ENCODE peak calls at places on chromosome 15, in seven cellular contexts. D is left lung; C is Peyer's patch; B is HCT116; K is tibial nerve; X is tibial artery; U is CD8-positive, alpha-beta T cell. S is an unnamed sample.

GRCh38 chr15:81292516-81293001 is 31.4 kb downstream of the STARD5 start:
- DNase-seq in D (no peak), C (peak; percentile 93), B (no peak), K (no peak), X (no peak), U (peak; percentile 47), S (no peak)

GRCh38 chr15:70142322-70143191 is 44.8 kb upstream of the TLE3 start:
- DNase-seq in D (no peak), C (no peak), B (no peak), K (no peak), X (no peak), U (no peak), S (no peak)

GRCh38 chr15:50939911-50940310 is 31.4 kb downstream of the AP4E1 start:
- DNase-seq in D (no peak), C (no peak), B (no peak), K (no peak), X (no peak), U (no peak), S (no peak)

GRCh38 chr15:74345051-74345450 is 22.4 kb downstream of the CYP11A1 start:
- DNase-seq in D (no peak), C (no peak), B (no peak), K (no peak), X (no peak), U (no peak), S (no peak)

GRCh38 chr15:58066042-58066867 is 744 bp upstream of the ALDH1A2 start:
- DNase-seq in D (peak; percentile 55), C (no peak), B (peak; percentile 21), K (peak; percentile 41), X (peak; percentile 30), U (peak; percentile 36), S (peak; percentile 73)

GRCh38 chr15:63043391-63044076 is 987 bp downstream of the TPM1 start:
- DNase-seq in D (no peak), C (no peak), B (no peak), K (no peak), X (no peak), U (peak; percentile 9), S (peak; percentile 42)

GRCh38 chr15:92605225-92605944 is 50.2 kb downstream of the FAM174B start:
- DNase-seq in D (no peak), C (no peak), B (no peak), K (no peak), X (no peak), U (no peak), S (no peak)

GRCh38 chr15:79874242-79874641 is 22.6 kb downstream of the MTHFS start:
- DNase-seq in D (no peak), C (no peak), B (peak; percentile 35), K (no peak), X (no peak), U (no peak), S (peak; percentile 39)

GRCh38 chr15:25718597-25718996 is 144.5 kb downstream of the ATP10A start:
- DNase-seq in D (no peak), C (no peak), B (no peak), K (no peak), X (no peak), U (no peak), S (no peak)

GRCh38 chr15:93610944-93611343 is 521.9 kb upstream of the RGMA start:
- DNase-seq in D (no peak), C (no peak), B (no peak), K (no peak), X (no peak), U (no peak), S (no peak)

GRCh38 chr15:99076109-99076508 is 28.8 kb upstream of the SYNM start:
- DNase-seq in D (no peak), C (no peak), B (no peak), K (no peak), X (no peak), U (no peak), S (no peak)

GRCh38 chr15:70923311-70924080 is 30.9 kb downstream of the LRRC49 start:
- DNase-seq in D (no peak), C (no peak), B (no peak), K (no peak), X (no peak), U (no peak), S (no peak)

GRCh38 chr15:93038064-93038705 is 50.8 kb downstream of the RGMA start:
- DNase-seq in D (peak; percentile 10), C (no peak), B (no peak), K (no peak), X (no peak), U (no peak), S (no peak)

GRCh38 chr15:50162988-50163718 is 18.8 kb upstream of the SLC27A2 start:
- DNase-seq in D (no peak), C (no peak), B (peak; percentile 69), K (no peak), X (no peak), U (no peak), S (peak; percentile 29)

GRCh38 chr15:39181348-39181747 is 399.5 kb upstream of the THBS1 start:
- DNase-seq in D (no peak), C (no peak), B (no peak), K (no peak), X (no peak), U (no peak), S (no peak)

GRCh38 chr15:80609512-80609946 is 85.6 kb upstream of the ABHD17C start:
- DNase-seq in D (no peak), C (no peak), B (no peak), K (no peak), X (no peak), U (no peak), S (no peak)

GRCh38 chr15:79897701-79898113 is 893 bp upstream of the MTHFS start:
- DNase-seq in D (no peak), C (no peak), B (no peak), K (no peak), X (no peak), U (no peak), S (no peak)

GRCh38 chr15:92056875-92057274 is 203.4 kb downstream of the SLCO3A1 start:
- DNase-seq in D (no peak), C (no peak), B (no peak), K (no peak), X (no peak), U (no peak), S (no peak)

GRCh38 chr15:81297147-81297572 is 26.8 kb downstream of the STARD5 start:
- DNase-seq in D (no peak), C (no peak), B (peak; percentile 44), K (no peak), X (no peak), U (no peak), S (no peak)

GRCh38 chr15:96736384-96736783 is 405.9 kb downstream of the NR2F2 start:
- DNase-seq in D (no peak), C (no peak), B (no peak), K (no peak), X (no peak), U (no peak), S (no peak)

GRCh38 chr15:85748729-85749128 is 46.0 kb downstream of the KLHL25 start:
- DNase-seq in D (peak; percentile 33), C (no peak), B (no peak), K (no peak), X (peak; percentile 21), U (no peak), S (no peak)

GRCh38 chr15:58438956-58439355 is 7.2 kb downstream of the LIPC start:
- DNase-seq in D (no peak), C (no peak), B (peak; percentile 60), K (no peak), X (peak; percentile 34), U (no peak), S (peak; percentile 70)

GRCh38 chr15:57849332-57849731 is 142.8 kb downstream of the POLR2M start:
- DNase-seq in D (no peak), C (no peak), B (no peak), K (no peak), X (no peak), U (no peak), S (no peak)

GRCh38 chr15:45802140-45802539 is 167.3 kb downstream of the SQOR start:
- DNase-seq in D (no peak), C (no peak), B (no peak), K (no peak), X (no peak), U (no peak), S (peak; percentile 34)

GRCh38 chr15:62275818-62276217 is 110.7 kb upstream of the C2CD4B start:
- DNase-seq in D (no peak), C (no peak), B (no peak), K (no peak), X (no peak), U (no peak), S (no peak)

GRCh38 chr15:89150286-89150685 is 62.0 kb downstream of the ABHD2 start:
- DNase-seq in D (no peak), C (no peak), B (no peak), K (no peak), X (no peak), U (no peak), S (no peak)

GRCh38 chr15:60352525-60352924 is 45.3 kb downstream of the ANXA2 start:
- DNase-seq in D (no peak), C (no peak), B (no peak), K (no peak), X (no peak), U (no peak), S (no peak)
- H3K4me1 ChIP-seq in D (no peaks in the 10 kb centered on the region), C (no peaks in the 10 kb centered on the region), B (no peaks in the 10 kb centered on the region), K (no peaks in the 10 kb centered on the region), X (no peaks in the 10 kb centered on the region), U (no peaks in the 10 kb centered on the region), S (no peaks in the 10 kb centered on the region)

GRCh38 chr15:68558318-68559305 is 20.2 kb upstream of the CORO2B start:
- DNase-seq in D (peak; percentile 30), C (no peak), B (no peak), K (no peak), X (no peak), U (no peak), S (no peak)
- H3K4me3 ChIP-seq in D (peak overlapping the region; percentile 16), C (no peak overlapping the region), B (no peak overlapping the region), K (peak overlapping the region; percentile 37), X (peak overlapping the region; percentile 56), U (peak overlapping the region; percentile 66), S (no peak overlapping the region)

GRCh38 chr15:78837543-78837942 is 26.3 kb upstream of the ADAMTS7 start:
- DNase-seq in D (no peak), C (no peak), B (no peak), K (no peak), X (no peak), U (no peak), S (no peak)
- TF ChIP-seq CTCF in D (no peak), C (no peak), B (no peak), K (no peak), X (no peak), U (no peak), S (no peak)

DNA sequence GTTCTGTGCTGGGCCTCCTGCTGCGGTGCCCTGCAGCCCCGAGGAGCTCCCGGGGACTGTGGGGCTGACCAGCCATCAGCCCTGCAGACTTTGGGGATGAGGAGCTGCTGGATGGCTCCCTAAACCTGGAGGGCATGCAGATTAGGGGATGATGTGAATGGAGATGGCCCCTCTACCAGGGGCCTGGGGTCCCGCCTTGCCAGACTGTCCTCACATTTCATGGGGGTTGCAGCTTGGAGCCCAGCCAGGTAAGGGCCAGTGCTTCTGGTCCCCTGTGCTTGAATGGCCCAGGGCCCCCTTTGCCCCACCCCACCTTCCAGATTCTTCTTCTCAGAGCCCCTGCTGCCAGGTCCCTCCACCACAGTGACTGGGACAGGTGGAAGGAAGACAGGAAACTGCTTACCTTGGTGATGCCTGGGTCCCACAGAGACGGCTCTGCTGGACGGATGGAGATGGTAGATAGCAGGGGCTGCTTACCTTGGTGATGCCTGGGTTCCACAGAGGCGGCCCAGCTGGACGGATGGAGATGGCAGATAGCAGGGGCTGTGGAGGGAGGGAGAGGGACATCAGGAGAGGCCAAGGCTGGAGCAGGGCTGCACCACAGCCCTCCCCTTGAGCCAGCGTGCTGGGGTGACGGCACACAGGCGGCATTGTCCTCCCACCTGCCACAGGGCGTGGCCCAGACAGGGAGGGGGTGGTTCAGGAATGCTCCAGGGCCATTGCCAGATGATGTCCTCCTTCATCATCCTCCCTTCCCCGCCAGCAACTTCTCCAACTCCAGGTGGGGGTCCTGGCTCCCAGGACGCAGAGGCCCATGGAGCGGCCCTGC is at the start of gene SPTBN5:
- DNase-seq in D (no peak), C (no peak), B (no peak), K (no peak), X (no peak), U (no peak), S (no peak)
- H3K4me1 ChIP-seq in D (peaks cover 31% of the 10 kb centered on the region), C (peaks cover 23% of the 10 kb centered on the region), B (peaks cover 27% of the 10 kb centered on the region), K (peaks cover 18% of the 10 kb centered on the region), X (peaks cover 6% of the 10 kb centered on the region), U (peaks cover 35% of the 10 kb centered on the region), S (no peaks in the 10 kb centered on the region)

S was measured in Caco-2.